ENCODE peak calls at places on chromosomes 13 and 19, in six cellular contexts. S is lower leg skin; O is GM13976; U is ovary; M is glutamatergic neuron; W is CD4-positive, alpha-beta T cell. L is an unnamed sample.

GRCh38 chr19:18126097-18126496 is 26.9 kb upstream of the PIK3R2 start:
- DNase-seq in S (no peak), O (no peak), U (no peak), M (no peak), W (no peak), L (no peak)

GRCh38 chr13:110281736-110282135 is 25.2 kb downstream of the COL4A1 start:
- DNase-seq in S (no peak), O (no peak), U (no peak), M (no peak), W (no peak), L (no peak)

GRCh38 chr13:25249001-25249543 is 38.2 kb downstream of the MTMR6 start:
- DNase-seq in S (no peak), O (peak), U (no peak), M (no peak), W (no peak), L (no peak)

GRCh38 chr13:50636007-50636704 is 207.3 kb downstream of the DLEU7 start:
- DNase-seq in S (no peak), O (peak), U (no peak), M (no peak), W (no peak), L (no peak)

GRCh38 chr19:2476451-2477140 is 669 bp downstream of the GADD45B start:
- DNase-seq in S (no peak), O (peak), U (peak), M (no peak), W (peak), L (peak)

GRCh38 chr13:110475117-110475516 is 86.4 kb downstream of the RAB20 start:
- DNase-seq in S (no peak), O (no peak), U (no peak), M (no peak), W (no peak), L (no peak)

GRCh38 chr13:28093871-28094270 is 6.5 kb downstream of the FLT3 start:
- DNase-seq in S (no peak), O (no peak), U (no peak), M (no peak), W (no peak), L (no peak)

GRCh38 chr13:100954430-100955361 is 280.1 kb upstream of the TMTC4 start:
- DNase-seq in S (no peak), O (no peak), U (no peak), M (no peak), W (no peak), L (no peak)

GRCh38 chr13:41811588-41812021 is 149.3 kb downstream of the VWA8 start:
- DNase-seq in S (no peak), O (peak), U (no peak), M (no peak), W (no peak), L (peak)

GRCh38 chr19:39157275-39157996 is 31.9 kb downstream of the PAK4 start:
- DNase-seq in S (no peak), O (no peak), U (no peak), M (no peak), W (no peak), L (no peak)

GRCh38 chr13:109707044-109707794 is 79.2 kb downstream of the IRS2 start:
- DNase-seq in S (no peak), O (no peak), U (no peak), M (peak), W (no peak), L (no peak)

GRCh38 chr13:113607477-113608245 is 23.1 kb downstream of the TFDP1 start:
- DNase-seq in S (no peak), O (no peak), U (no peak), M (no peak), W (no peak), L (no peak)

GRCh38 chr13:101554420-101555125 is 102.1 kb downstream of the ITGBL1 start:
- DNase-seq in S (no peak), O (no peak), U (no peak), M (no peak), W (no peak), L (no peak)

GRCh38 chr13:34108396-34108795 is 290.4 kb downstream of the RFC3 start:
- DNase-seq in S (no peak), O (no peak), U (no peak), M (no peak), W (no peak), L (no peak)

GRCh38 chr13:40275155-40275554 is 391.3 kb downstream of the FOXO1 start:
- DNase-seq in S (no peak), O (peak), U (no peak), M (no peak), W (no peak), L (no peak)

GRCh38 chr13:98141509-98141908 is 1.4 kb upstream of the FARP1 start:
- DNase-seq in S (no peak), O (no peak), U (no peak), M (no peak), W (no peak), L (no peak)

GRCh38 chr13:26062853-26063444 is 11.1 kb upstream of the SHISA2 start:
- DNase-seq in S (peak), O (peak), U (no peak), M (no peak), W (no peak), L (no peak)

GRCh38 chr13:75637101-75637774 is 1.1 kb downstream of the LMO7 start:
- DNase-seq in S (no peak), O (peak), U (no peak), M (no peak), W (no peak), L (no peak)

GRCh38 chr19:4676955-4677731 is 7.0 kb upstream of the MYDGF start:
- DNase-seq in S (no peak), O (no peak), U (no peak), M (peak), W (no peak), L (no peak)

GRCh38 chr13:35957174-35957867 is 173.9 kb downstream of the DCLK1 start:
- DNase-seq in S (peak), O (no peak), U (no peak), M (no peak), W (no peak), L (no peak)

GRCh38 chr13:32264407-32264806 is 50.8 kb downstream of the ZAR1L start:
- DNase-seq in S (peak), O (no peak), U (peak), M (no peak), W (no peak), L (no peak)

GRCh38 chr13:72181661-72182060 is 314.7 kb upstream of the DACH1 start:
- DNase-seq in S (no peak), O (no peak), U (no peak), M (no peak), W (no peak), L (no peak)

GRCh38 chr13:33879044-33879596 is 61.2 kb downstream of the RFC3 start:
- DNase-seq in S (no peak), O (no peak), U (no peak), M (no peak), W (no peak), L (no peak)

GRCh38 chr19:4454952-4455738 is 2.4 kb downstream of the UBXN6 start:
- DNase-seq in S (peak), O (no peak), U (no peak), M (no peak), W (no peak), L (no peak)

GRCh38 chr19:48745208-48745995 is 1.3 kb downstream of the IZUMO1 start:
- DNase-seq in S (no peak), O (peak), U (no peak), M (peak), W (peak), L (no peak)

GRCh38 chr19:19606021-19606420 is 12.5 kb downstream of the PBX4 start:
- DNase-seq in S (no peak), O (no peak), U (no peak), M (peak), W (peak), L (no peak)

GRCh38 chr13:28429685-28430290 is 65.1 kb downstream of the FLT1 start:
- DNase-seq in S (no peak), O (no peak), U (no peak), M (no peak), W (no peak), L (peak)

DNA sequence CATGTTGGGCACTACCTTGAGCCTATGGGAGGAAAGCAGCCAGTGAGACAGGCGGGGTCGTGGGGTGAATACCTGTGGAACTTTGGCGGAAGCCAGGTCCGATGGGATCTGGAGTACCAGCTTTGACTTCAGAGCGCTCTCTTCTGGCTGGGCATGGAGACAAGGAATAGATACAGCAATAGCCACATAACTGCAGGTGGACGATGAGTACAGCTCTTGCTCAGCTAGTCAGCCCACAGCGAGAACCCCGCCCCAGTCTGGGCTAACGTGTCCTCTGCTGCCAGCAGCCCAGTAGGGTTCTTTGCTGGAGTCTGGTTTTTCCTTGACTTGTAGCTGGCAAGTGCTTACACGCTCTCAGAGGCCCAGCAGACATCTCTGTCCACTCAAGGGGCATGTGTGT is 83.4 kb downstream of the SIPA1L3 start:
- DNase-seq in S (no peak), O (no peak), U (no peak), M (no peak), W (no peak), L (no peak)
- TF ChIP-seq CTCF in S (no peak), O (no peak), U (no peak), M (no peak), W (no peak), L (no peak)

DNA sequence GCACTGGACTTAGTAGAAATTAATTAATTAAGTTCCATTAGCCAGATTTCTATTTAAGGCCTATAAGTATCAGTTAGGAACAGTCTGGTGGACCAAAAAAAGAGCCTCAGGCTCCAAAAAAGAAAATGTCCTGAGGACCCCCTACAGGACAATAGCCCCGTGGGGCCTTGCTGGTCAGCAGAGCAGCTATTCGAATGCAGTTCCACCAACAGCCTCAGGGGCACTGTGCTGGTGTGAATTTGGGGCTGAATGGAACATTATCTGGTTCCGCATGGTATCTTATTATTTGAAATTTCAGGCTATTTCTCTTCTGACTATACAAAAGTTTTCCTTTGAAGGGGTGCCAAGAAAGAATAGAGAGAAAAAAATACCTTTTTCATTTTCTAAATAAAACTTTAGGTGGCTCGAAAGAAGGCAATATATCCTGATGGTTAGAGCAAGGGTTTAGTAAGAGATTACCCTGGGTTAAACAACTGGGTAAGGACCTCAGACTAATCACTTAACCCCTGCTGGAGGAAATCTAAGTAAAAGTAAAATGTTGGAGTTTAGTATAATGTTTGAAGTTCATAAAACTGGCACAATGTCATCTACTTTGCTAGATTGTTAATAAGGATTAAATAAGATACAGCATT is 147.2 kb downstream of the MIPEP start:
- DNase-seq in S (no peak), O (no peak), U (no peak), M (peak), W (no peak), L (no peak)
- TF ChIP-seq CTCF in S (no peak), O (no peak), U (no peak), M (peak), W (peak), L (peak)

DNA sequence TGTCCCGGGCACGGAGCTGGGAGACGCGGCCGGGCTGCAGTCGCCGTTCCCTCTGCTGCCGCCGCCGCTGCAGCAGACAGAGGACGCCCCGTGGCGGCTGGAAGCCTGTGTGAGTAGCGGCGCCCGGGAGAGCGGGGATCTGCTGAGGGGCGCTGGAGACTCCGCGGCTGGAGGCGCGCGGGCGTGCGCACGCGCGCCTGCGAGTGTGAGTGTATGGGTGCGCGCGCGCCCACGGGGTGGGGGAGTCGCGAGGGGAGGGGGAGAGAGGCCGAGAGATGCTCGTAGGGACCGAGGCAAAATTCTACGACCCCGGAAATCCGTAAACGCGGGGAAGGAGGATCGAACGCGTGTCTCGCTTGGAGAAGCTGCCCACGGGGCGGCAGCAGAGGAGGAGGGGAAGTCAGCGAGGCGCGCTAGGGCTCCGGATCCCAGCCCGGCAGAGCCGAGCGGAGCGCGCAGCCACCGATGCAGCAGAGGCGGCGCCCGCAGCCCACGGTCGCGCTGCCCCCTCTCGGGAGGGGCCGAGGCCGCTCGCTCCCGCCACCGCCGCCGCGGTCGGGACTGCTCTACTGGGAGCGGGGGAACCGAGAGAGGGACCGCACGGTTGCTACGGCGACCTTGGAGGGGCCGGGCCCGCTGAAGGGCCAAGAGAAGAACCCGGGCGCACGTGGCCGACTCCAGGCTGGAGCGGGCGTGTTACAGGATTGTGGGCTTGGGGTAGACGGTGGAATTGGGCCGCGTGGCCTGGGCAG is at the start of gene ENOX1:
- DNase-seq in S (no peak), O (peak), U (peak), M (peak), W (no peak), L (peak)
- TF ChIP-seq CTCF in S (no peak), O (no peak), U (peak), M (peak), W (no peak), L (peak)

DNA sequence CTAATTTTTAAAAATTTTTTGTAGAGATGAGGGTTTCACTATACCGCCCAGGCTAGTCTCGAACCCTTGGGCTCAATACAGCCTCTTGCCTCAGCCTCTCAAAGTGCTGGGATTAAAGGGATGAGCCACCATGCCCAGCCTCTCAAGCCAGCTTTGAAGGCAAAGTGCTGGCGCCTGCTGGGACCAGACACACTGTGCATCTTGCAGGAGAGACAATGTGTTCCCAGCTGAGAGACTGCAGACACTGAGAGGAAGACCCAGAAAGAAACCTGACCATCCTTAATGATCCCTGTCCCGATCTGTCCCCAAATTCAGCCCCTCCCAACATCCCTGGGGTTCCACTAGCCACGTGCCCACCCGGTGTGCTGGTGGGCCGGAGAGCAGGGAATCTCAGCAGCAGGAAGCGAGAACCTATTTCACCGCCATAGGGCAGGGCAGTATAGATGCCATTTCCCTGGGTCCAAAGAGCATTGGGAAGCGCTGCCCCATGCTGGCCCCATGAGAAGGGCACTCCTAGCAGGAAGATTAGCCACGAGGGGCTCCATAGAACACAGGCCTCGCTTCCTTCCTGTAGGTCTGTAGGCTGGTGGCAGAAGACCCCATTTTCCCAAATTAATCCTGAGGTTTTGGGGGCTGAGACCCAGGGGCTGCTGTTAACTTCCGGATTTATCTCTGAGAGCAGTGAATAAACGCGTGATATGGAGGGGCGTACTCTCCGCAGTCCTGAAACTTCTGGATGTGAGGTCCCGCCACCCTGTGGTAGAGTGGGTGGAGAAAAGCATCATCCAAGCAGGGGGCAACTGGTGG is 968 bp downstream of the RAVER1 start:
- DNase-seq in S (no peak), O (no peak), U (no peak), M (no peak), W (no peak), L (no peak)
- TF ChIP-seq CTCF in S (no peak), O (no peak), U (no peak), M (no peak), W (no peak), L (no peak)

DNA sequence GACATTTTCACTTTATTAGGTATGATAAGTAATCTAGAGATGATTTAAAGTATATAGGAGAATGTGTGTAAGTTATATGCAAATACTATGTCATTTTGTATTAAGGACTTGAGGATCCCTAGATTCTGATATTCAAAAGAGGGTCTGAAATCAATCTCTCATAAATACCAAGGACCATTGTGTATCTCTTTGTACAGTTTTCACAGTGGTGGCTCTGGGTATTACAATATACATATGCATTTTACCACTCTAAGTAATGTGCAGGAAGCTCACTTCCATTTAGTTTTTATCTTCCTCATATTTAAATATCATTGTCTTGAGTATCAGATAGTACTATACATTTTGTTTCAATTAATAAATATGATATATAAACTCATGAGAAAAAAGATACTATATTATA is 862.6 kb upstream of the PCDH20 start:
- DNase-seq in S (no peak), O (no peak), U (no peak), M (no peak), W (no peak), L (no peak)
- TF ChIP-seq CTCF in S (no peak), O (no peak), U (no peak), M (peak), W (no peak), L (no peak)